ENCODE peak calls at places on chromosomes 11 and 22, in six cellular contexts. L is left ventricle myocardium inferior, M is OCI-LY7, D is GM23338, T is uterus, E is spleen. G is an unnamed sample.
A peak's percentile ranks its signal among the peaks of the same experiment; 100 is the strongest.

GRCh38 chr11:114183041-114183511 is 113.1 kb upstream of the NNMT start:
- DNase-seq in L (no peak), M (peak; percentile 56), D (no peak), T (peak; percentile 65), E (peak; percentile 89), G (no peak)

GRCh38 chr11:97751405-97751804 is 1269.3 kb upstream of the CNTN5 start:
- DNase-seq in L (peak; percentile 56), M (no peak), D (no peak), T (no peak), E (no peak), G (no peak)

GRCh38 chr11:26348776-26349175 is 16.8 kb downstream of the ANO3 start:
- DNase-seq in L (no peak), M (no peak), D (no peak), T (no peak), E (no peak), G (no peak)

GRCh38 chr22:49169074-49169744 is 658.5 kb downstream of the BRD1 start:
- DNase-seq in L (no peak), M (no peak), D (no peak), T (no peak), E (peak; percentile 61), G (no peak)

GRCh38 chr11:72333657-72334056 is 89.7 kb upstream of the PHOX2A start:
- DNase-seq in L (no peak), M (peak; percentile 24), D (peak; percentile 89), T (no peak), E (no peak), G (no peak)

GRCh38 chr11:47377571-47378010 is 756 bp downstream of the SPI1 start:
- DNase-seq in L (no peak), M (no peak), D (no peak), T (no peak), E (peak; percentile 87), G (no peak)

GRCh38 chr11:122197055-122197987 is 81.3 kb upstream of the BLID start:
- DNase-seq in L (no peak), M (no peak), D (no peak), T (peak; percentile 44), E (no peak), G (no peak)

GRCh38 chr11:17531071-17531817 is 13.0 kb downstream of the USH1C start:
- DNase-seq in L (no peak), M (no peak), D (no peak), T (no peak), E (no peak), G (no peak)

GRCh38 chr22:43554259-43554636 is 142.4 kb downstream of the MPPED1 start:
- DNase-seq in L (no peak), M (no peak), D (no peak), T (no peak), E (no peak), G (no peak)

GRCh38 chr11:80136991-80137390 is 696.2 kb upstream of the TENM4 start:
- DNase-seq in L (no peak), M (no peak), D (no peak), T (no peak), E (no peak), G (no peak)

GRCh38 chr22:45319319-45319675 is 9.6 kb downstream of the FAM118A start:
- DNase-seq in L (peak; percentile 45), M (no peak), D (peak; percentile 17), T (peak; percentile 36), E (no peak), G (no peak)

GRCh38 chr11:74255741-74256369 is 55.6 kb downstream of the P4HA3 start:
- DNase-seq in L (no peak), M (peak; percentile 65), D (peak; percentile 71), T (peak; percentile 60), E (no peak), G (peak; percentile 59)

GRCh38 chr11:86676533-86677154 is 4.2 kb upstream of the ME3 start:
- DNase-seq in L (no peak), M (peak; percentile 3), D (peak; percentile 93), T (no peak), E (no peak), G (no peak)

GRCh38 chr11:118691926-118692830 is 12.7 kb upstream of the TREH start:
- DNase-seq in L (no peak), M (no peak), D (no peak), T (no peak), E (peak; percentile 80), G (peak; percentile 99)

GRCh38 chr11:13384837-13385417 is 78.1 kb downstream of the BTBD10 start:
- DNase-seq in L (no peak), M (peak; percentile 48), D (peak; percentile 80), T (no peak), E (no peak), G (peak; percentile 25)

GRCh38 chr11:108589136-108589535 is 4.4 kb downstream of the EXPH5 start:
- DNase-seq in L (no peak), M (no peak), D (no peak), T (no peak), E (no peak), G (no peak)

GRCh38 chr11:75867778-75868374 is 52.9 kb downstream of the UVRAG start:
- DNase-seq in L (no peak), M (peak; percentile 76), D (peak; percentile 77), T (no peak), E (no peak), G (peak; percentile 63)

GRCh38 chr11:67416416-67417335 is 1.2 kb downstream of the CARNS1 start:
- DNase-seq in L (no peak), M (no peak), D (peak; percentile 36), T (no peak), E (peak; percentile 92), G (no peak)

GRCh38 chr11:26936109-26936508 is 57.8 kb upstream of the FIBIN start:
- DNase-seq in L (no peak), M (no peak), D (no peak), T (no peak), E (no peak), G (no peak)

GRCh38 chr22:50672471-50673230 is at the start of gene SHANK3:
- DNase-seq in L (peak; percentile 81), M (no peak), D (peak; percentile 42), T (peak; percentile 36), E (peak; percentile 89), G (no peak)

GRCh38 chr11:8357891-8358566 is 94.4 kb upstream of the LMO1 start:
- DNase-seq in L (no peak), M (no peak), D (peak; percentile 40), T (no peak), E (peak; percentile 68), G (no peak)

GRCh38 chr11:77475206-77475605 is 1.3 kb upstream of the PAK1 start:
- DNase-seq in L (no peak), M (no peak), D (no peak), T (no peak), E (no peak), G (no peak)

GRCh38 chr11:71420455-71421241 is 27.5 kb downstream of the DHCR7 start:
- DNase-seq in L (no peak), M (peak; percentile 81), D (peak; percentile 88), T (no peak), E (no peak), G (peak; percentile 38)

GRCh38 chr11:694563-695331 is at the start of gene DEAF1:
- DNase-seq in L (peak; percentile 98), M (peak; percentile 99), D (peak; percentile 97), T (peak; percentile 100), E (peak; percentile 100), G (peak; percentile 98)

GRCh38 chr22:45587638-45588481 is 83.8 kb upstream of the ATXN10 start:
- DNase-seq in L (no peak), M (no peak), D (no peak), T (no peak), E (no peak), G (no peak)

GRCh38 chr11:36130401-36130800 is 158.8 kb downstream of the COMMD9 start:
- DNase-seq in L (no peak), M (no peak), D (no peak), T (no peak), E (no peak), G (no peak)

GRCh38 chr11:12282676-12283075 is 94.7 kb upstream of the PARVA start:
- DNase-seq in L (no peak), M (no peak), D (no peak), T (no peak), E (no peak), G (no peak)

GRCh38 chr11:65111537-65112225 is at the start of gene TM7SF2:
- DNase-seq in L (peak; percentile 97), M (peak; percentile 97), D (peak; percentile 99), T (peak; percentile 93), E (peak; percentile 99), G (peak; percentile 98)
- H3K4me1 ChIP-seq in L (peaks cover 64% of the 10 kb centered on the region), M (peaks cover 53% of the 10 kb centered on the region), D (peaks cover 13% of the 10 kb centered on the region), T (peaks cover 24% of the 10 kb centered on the region), E (peaks cover 41% of the 10 kb centered on the region), G (peaks cover 27% of the 10 kb centered on the region)

GRCh38 chr22:37222440-37222971 is 10.2 kb upstream of the SSTR3 start:
- DNase-seq in L (no peak), M (no peak), D (no peak), T (no peak), E (peak; percentile 91), G (peak; percentile 77)

GRCh38 chr22:37219534-37219933 is 7.3 kb upstream of the SSTR3 start:
- DNase-seq in L (no peak), M (no peak), D (no peak), T (no peak), E (no peak), G (peak; percentile 52)

GRCh38 chr22:37220543-37220968 is 8.3 kb upstream of the SSTR3 start:
- DNase-seq in L (no peak), M (no peak), D (no peak), T (no peak), E (no peak), G (no peak)

GRCh38 chr22:37223965-37224551 is 11.8 kb upstream of the SSTR3 start:
- DNase-seq in L (no peak), M (no peak), D (no peak), T (no peak), E (no peak), G (peak; percentile 71)

GRCh38 chr22:37221424-37222336 is 9.4 kb upstream of the SSTR3 start:
- DNase-seq in L (no peak), M (no peak), D (no peak), T (no peak), E (peak; percentile 79), G (no peak)
- H3K36me3 ChIP-seq in L (no peaks in the 10 kb centered on the region), M (peaks cover 54% of the 10 kb centered on the region), D (no peaks in the 10 kb centered on the region), T (no peaks in the 10 kb centered on the region), E (peaks cover 33% of the 10 kb centered on the region), G (peaks cover 7% of the 10 kb centered on the region)

DNA sequence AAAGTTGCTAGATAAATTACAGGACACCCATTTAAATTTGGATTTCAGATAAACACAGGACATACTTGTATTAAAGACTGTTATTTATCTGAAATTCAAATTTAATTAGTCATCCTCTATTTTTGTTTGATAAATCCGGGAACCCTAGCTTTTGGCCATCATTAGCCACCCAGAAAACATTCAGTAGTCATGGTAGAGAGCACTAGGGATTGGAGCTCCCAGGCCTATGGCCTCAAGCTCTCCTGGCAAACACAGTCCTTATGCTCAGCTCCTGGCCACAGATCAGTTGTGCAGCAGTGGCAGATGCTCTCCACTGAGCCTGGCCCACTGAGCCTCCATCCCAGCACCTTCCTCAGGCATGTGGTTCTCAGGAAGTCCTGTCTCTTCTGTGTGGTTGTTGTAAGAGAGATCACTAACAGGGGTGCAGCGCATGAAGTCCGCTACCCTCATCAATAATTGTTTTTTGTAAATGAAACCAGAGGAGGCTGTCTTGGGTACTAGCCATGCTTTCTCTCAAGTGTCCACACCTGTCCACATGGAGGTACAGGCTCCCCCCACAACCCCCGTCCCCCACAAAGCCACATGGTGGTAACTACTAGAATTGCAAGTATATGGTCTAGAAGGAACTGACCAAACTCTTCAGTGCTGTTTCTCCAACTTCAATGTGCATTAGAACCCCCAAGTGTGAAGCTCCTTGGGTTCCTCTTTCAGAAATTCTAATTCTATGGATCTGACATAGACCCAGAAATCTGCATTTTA is 1.1 kb upstream of the IRAG1 start:
- DNase-seq in L (no peak), M (no peak), D (no peak), T (no peak), E (no peak), G (no peak)
- H3K4me3 ChIP-seq in L (no peak overlapping the region), M (no peak overlapping the region), D (no peak overlapping the region), T (no peak overlapping the region), E (no peak overlapping the region), G (no peak overlapping the region)

GRCh38 chr11:65291613-65292012 is 23.1 kb upstream of the CDC42EP2 start:
- DNase-seq in L (no peak), M (no peak), D (no peak), T (no peak), E (no peak), G (no peak)
- H3K4me1 ChIP-seq in L (peaks cover 79% of the 10 kb centered on the region), M (no peaks in the 10 kb centered on the region), D (no peaks in the 10 kb centered on the region), T (peaks cover 35% of the 10 kb centered on the region), E (peaks cover 22% of the 10 kb centered on the region), G (no peaks in the 10 kb centered on the region)